ENCODE peak calls at places on chromosomes 7 and 10, in five cellular contexts. T, K, F, D and U are unnamed samples.

GRCh38 chr10:128052696-128053095 is 73.5 kb downstream of the MKI67 start:
- DNase-seq in K (no peak), D (no peak), T (no peak), F (no peak), U (no peak)

GRCh38 chr7:145009866-145010265 is 174.0 kb upstream of the TPK1 start:
- DNase-seq in F (no peak), T (no peak), D (no peak), K (no peak), U (no peak)

GRCh38 chr7:152663101-152663740 is 12.7 kb downstream of the XRCC2 start:
- DNase-seq in K (no peak), D (no peak), F (no peak), T (no peak), U (peak; percentile 30)

GRCh38 chr7:100943693-100944092 is 5.6 kb upstream of the MUC3A start:
- DNase-seq in F (no peak), T (no peak), D (no peak), K (no peak), U (no peak)

GRCh38 chr7:13641699-13642098 is 347.8 kb downstream of the ETV1 start:
- DNase-seq in F (no peak), K (no peak), D (no peak), T (peak; percentile 67), U (no peak)

GRCh38 chr7:148696787-148697186 is 1.9 kb upstream of the CUL1 start:
- DNase-seq in F (no peak), T (no peak), D (no peak), K (no peak), U (no peak)

GRCh38 chr10:71064413-71065118 is 147.8 kb upstream of the UNC5B start:
- DNase-seq in D (no peak), F (no peak), T (no peak), K (no peak), U (no peak)

GRCh38 chr7:150931199-150931869 is 46.8 kb downstream of the KCNH2 start:
- DNase-seq in D (no peak), T (no peak), F (no peak), K (no peak), U (peak; percentile 40)

GRCh38 chr10:59561397-59562121 is 148.1 kb downstream of the SLC16A9 start:
- DNase-seq in T (no peak), D (no peak), K (no peak), F (no peak), U (no peak)

GRCh38 chr10:121368347-121369025 is 229.8 kb downstream of the FGFR2 start:
- DNase-seq in D (no peak), K (no peak), T (peak; percentile 50), F (no peak), U (no peak)

GRCh38 chr10:6049031-6049400 is 13.2 kb downstream of the IL2RA start:
- DNase-seq in K (no peak), F (no peak), T (no peak), D (no peak), U (no peak)

GRCh38 chr7:141568227-141568626 is 17.0 kb downstream of the AGK start:
- DNase-seq in K (no peak), D (no peak), F (no peak), T (no peak), U (no peak)

GRCh38 chr10:87775766-87776165 is 42.3 kb downstream of the ATAD1 start:
- DNase-seq in T (no peak), D (no peak), K (no peak), F (no peak), U (no peak)